ENCODE peak calls at places on chromosomes 13 and 19, in six cellular contexts. B is hippocampal formation; A is stomach; V is HCEC 1CT; T is stimulated activated CD4-positive, alpha-beta T cell treated with anti-CD3 and anti-CD28 coated beads, Interleukin-2, amount 100 ng/mL, for 24 hours; Z is activated T-helper 1 cell treated with anti-CD3 and anti-CD28 coated beads, Interleukin-12 subunit alpha, Interleukin-12 subunit beta, Interleukin-2, Interleukin-4 antibody, amounts not matched to agents 30 ng/mL and 10 ng/mL and 1 ng/mL, durations not matched to agents 14 hours and 24 hours and 36 hours. H is an unnamed sample.

GRCh38 chr19:32416749-32417469 is 11.3 kb downstream of the DPY19L3 start:
- DNase-seq in B (no peak), A (no peak), V (peak), T (no peak), Z (no peak), H (peak)

GRCh38 chr13:98878421-98879126 is 99.3 kb downstream of the DOCK9 start:
- DNase-seq in B (peak), A (no peak), V (no peak), T (no peak), Z (no peak), H (no peak)

GRCh38 chr19:44176590-44176989 is 11.7 kb downstream of the ZNF226 start:
- DNase-seq in B (no peak), A (no peak), V (no peak), T (no peak), Z (no peak), H (peak)

GRCh38 chr19:45483033-45483432 is 13.8 kb downstream of the RTN2 start:
- DNase-seq in B (no peak), A (no peak), V (no peak), T (no peak), Z (no peak), H (no peak)

GRCh38 chr19:289651-290538 is 1.3 kb downstream of the PLPP2 start:
- DNase-seq in B (no peak), A (peak), V (no peak), T (peak), Z (no peak), H (peak)

GRCh38 chr13:21846605-21847004 is 175.7 kb downstream of the FGF9 start:
- DNase-seq in B (no peak), A (no peak), V (no peak), T (no peak), Z (no peak), H (no peak)

GRCh38 chr19:41575998-41576397 is at the start of gene CEACAM21:
- DNase-seq in B (no peak), A (peak), V (no peak), T (peak), Z (peak), H (no peak)

GRCh38 chr19:41552558-41552957 is 23.4 kb upstream of the CEACAM21 start:
- DNase-seq in B (no peak), A (no peak), V (no peak), T (no peak), Z (no peak), H (no peak)

GRCh38 chr13:67635754-67636153 is 405.6 kb upstream of the PCDH9 start:
- DNase-seq in B (no peak), A (no peak), V (peak), T (no peak), Z (no peak), H (no peak)

GRCh38 chr19:22797040-22797439 is 13.1 kb upstream of the ZNF99 start:
- DNase-seq in B (no peak), A (no peak), V (no peak), T (no peak), Z (no peak), H (no peak)

GRCh38 chr19:48419158-48419920 is 25.9 kb downstream of the GRIN2D start:
- DNase-seq in B (no peak), A (peak), V (no peak), T (peak), Z (peak), H (peak)

GRCh38 chr19:36120092-36120983 is 5.1 kb downstream of the TBCB start:
- DNase-seq in B (no peak), A (no peak), V (no peak), T (no peak), Z (no peak), H (no peak)

GRCh38 chr19:30565680-30566079 is 193.5 kb downstream of the ZNF536 start:
- DNase-seq in B (no peak), A (no peak), V (no peak), T (no peak), Z (no peak), H (no peak)

GRCh38 chr13:41004875-41005693 is 14.0 kb downstream of the ELF1 start:
- DNase-seq in B (no peak), A (no peak), V (peak), T (no peak), Z (no peak), H (peak)

GRCh38 chr13:27599845-27600553 is 20.3 kb downstream of the LNX2 start:
- DNase-seq in B (no peak), A (peak), V (peak), T (no peak), Z (no peak), H (peak)

GRCh38 chr19:1591421-1592022 is 1.1 kb downstream of the MBD3 start:
- DNase-seq in B (no peak), A (no peak), V (no peak), T (no peak), Z (no peak), H (no peak)

GRCh38 chr13:40130871-40131636 is 475.6 kb downstream of the COG6 start:
- DNase-seq in B (no peak), A (no peak), V (peak), T (no peak), Z (no peak), H (peak)

GRCh38 chr13:40452741-40453665 is 213.4 kb downstream of the FOXO1 start:
- DNase-seq in B (no peak), A (no peak), V (no peak), T (no peak), Z (no peak), H (peak)

GRCh38 chr13:75372517-75372916 is 109.5 kb downstream of the TBC1D4 start:
- DNase-seq in B (no peak), A (no peak), V (peak), T (no peak), Z (no peak), H (peak)

GRCh38 chr19:1567848-1568227 is 287 bp downstream of the MEX3D start:
- DNase-seq in B (no peak), A (no peak), V (no peak), T (no peak), Z (no peak), H (no peak)

GRCh38 chr13:27036236-27036981 is 135.2 kb downstream of the USP12 start:
- DNase-seq in B (no peak), A (no peak), V (peak), T (no peak), Z (no peak), H (no peak)

GRCh38 chr19:45457776-45458175 is 10.0 kb upstream of the FOSB start:
- DNase-seq in B (no peak), A (no peak), V (no peak), T (no peak), Z (no peak), H (no peak)

GRCh38 chr19:39052846-39053245 is 20.5 kb upstream of the FBXO27 start:
- DNase-seq in B (peak), A (no peak), V (no peak), T (no peak), Z (no peak), H (no peak)

GRCh38 chr13:36207672-36208071 is 6.7 kb downstream of the SOHLH2 start:
- DNase-seq in B (no peak), A (no peak), V (no peak), T (no peak), Z (no peak), H (no peak)

GRCh38 chr19:49019242-49019932 is 2.5 kb upstream of the LHB start:
- DNase-seq in B (peak), A (peak), V (peak), T (peak), Z (peak), H (no peak)

GRCh38 chr13:113064000-113064533 is 41.5 kb upstream of the F7 start:
- DNase-seq in B (no peak), A (no peak), V (no peak), T (no peak), Z (no peak), H (no peak)

GRCh38 chr19:47225746-47226425 is 5.1 kb downstream of the BBC3 start:
- DNase-seq in B (peak), A (peak), V (peak), T (peak), Z (peak), H (peak)